ENCODE peak calls at places on chromosomes 16 and 17, in four cellular contexts. Y is stomach, G is esophagus squamous epithelium, F is thyroid gland. W is an unnamed sample. For H3K4me1, the result is how much of the 10 kb centered on the place peaks cover.

GRCh38 chr16:2250652-2251280 is 621 bp downstream of the ECI1 start:
- DNase-seq in Y (peak), G (no peak), F (peak), W (no peak)

GRCh38 chr17:63082273-63082861 is 116.3 kb downstream of the TANC2 start:
- DNase-seq in Y (no peak), G (no peak), F (no peak), W (peak)

GRCh38 chr16:56518435-56518834 is 1.4 kb downstream of the BBS2 start:
- DNase-seq in Y (no peak), G (no peak), F (no peak), W (no peak)

GRCh38 chr17:58328195-58329034 is at the start of gene TSPOAP1:
- DNase-seq in Y (no peak), G (no peak), F (no peak), W (peak)

GRCh38 chr16:46929378-46930332 is 43.8 kb downstream of the DNAJA2 start:
- DNase-seq in Y (peak), G (no peak), F (peak), W (peak)

GRCh38 chr16:23131841-23132576 is 17.2 kb downstream of the USP31 start:
- DNase-seq in Y (no peak), G (no peak), F (no peak), W (no peak)

GRCh38 chr17:51353296-51353695 is 93.0 kb downstream of the UTP18 start:
- DNase-seq in Y (no peak), G (no peak), F (no peak), W (no peak)

GRCh38 chr16:19505600-19506303 is 16.1 kb downstream of the GDE1 start:
- DNase-seq in Y (no peak), G (no peak), F (peak), W (no peak)

GRCh38 chr17:17401271-17401781 is 75.5 kb upstream of the MED9 start:
- DNase-seq in Y (no peak), G (no peak), F (peak), W (peak)

GRCh38 chr17:19460695-19461094 is 49.7 kb downstream of the RNF112 start:
- DNase-seq in Y (no peak), G (no peak), F (no peak), W (peak)

GRCh38 chr16:55443434-55443833 is 35.6 kb upstream of the MMP2 start:
- DNase-seq in Y (no peak), G (no peak), F (no peak), W (no peak)

GRCh38 chr17:68175416-68175815 is 72.4 kb upstream of the AMZ2 start:
- DNase-seq in Y (no peak), G (no peak), F (no peak), W (no peak)

GRCh38 chr16:27220120-27220519 is 16.8 kb downstream of the KDM8 start:
- DNase-seq in Y (no peak), G (no peak), F (no peak), W (no peak)

GRCh38 chr17:66724581-66725341 is 110.2 kb upstream of the CACNG5 start:
- DNase-seq in Y (peak), G (no peak), F (no peak), W (no peak)

GRCh38 chr16:15604460-15605390 is 38.2 kb downstream of the MARF1 start:
- DNase-seq in Y (no peak), G (no peak), F (no peak), W (no peak)

GRCh38 chr16:16012144-16012543 is 62.7 kb downstream of the ABCC1 start:
- DNase-seq in Y (no peak), G (no peak), F (no peak), W (no peak)

GRCh38 chr17:75878174-75878998 is at the start of gene TRIM47:
- DNase-seq in Y (peak), G (no peak), F (peak), W (no peak)

GRCh38 chr17:58875261-58875660 is 119.6 kb downstream of the PPM1E start:
- DNase-seq in Y (no peak), G (no peak), F (no peak), W (no peak)

GRCh38 chr17:2093349-2093748 is 38.4 kb downstream of the HIC1 start:
- DNase-seq in Y (peak), G (no peak), F (peak), W (no peak)

GRCh38 chr17:79818026-79818758 is 21.0 kb downstream of the CBX4 start:
- DNase-seq in Y (no peak), G (no peak), F (no peak), W (no peak)

GRCh38 chr16:57828272-57829161 is 26.2 kb upstream of the KIFC3 start:
- DNase-seq in Y (no peak), G (no peak), F (peak), W (no peak)
- H3K4me1 ChIP-seq in Y (under half), G (under half), F (half or more), W (under half)

GRCh38 chr17:34798581-34798980 is 162.7 kb downstream of the CCT6B start:
- DNase-seq in Y (no peak), G (no peak), F (no peak), W (no peak)

DNA sequence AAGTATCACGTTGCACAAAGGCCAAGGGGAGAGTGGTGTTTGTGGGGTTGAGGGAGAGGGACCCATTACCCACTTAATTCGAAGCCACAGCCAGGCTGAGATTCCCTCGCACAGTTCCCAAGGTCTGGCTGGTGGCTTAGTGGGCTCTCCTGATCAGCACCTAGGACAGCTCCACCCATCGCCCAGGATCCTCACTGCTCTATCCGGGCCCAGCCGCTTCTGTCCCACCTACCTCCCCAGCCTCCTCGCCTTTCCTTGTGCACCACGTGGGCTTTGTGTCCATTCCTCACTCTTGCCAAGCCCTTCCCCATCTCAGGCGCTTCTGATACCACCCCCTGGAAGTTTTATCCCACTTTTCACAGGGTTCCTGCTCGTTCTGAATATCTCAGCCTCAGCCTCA is 163.5 kb downstream of the CCT6B start:
- DNase-seq in Y (no peak), G (no peak), F (peak), W (peak)
- H3K4me1 ChIP-seq in Y (under half), G (under half), F (under half), W (under half)

DNA sequence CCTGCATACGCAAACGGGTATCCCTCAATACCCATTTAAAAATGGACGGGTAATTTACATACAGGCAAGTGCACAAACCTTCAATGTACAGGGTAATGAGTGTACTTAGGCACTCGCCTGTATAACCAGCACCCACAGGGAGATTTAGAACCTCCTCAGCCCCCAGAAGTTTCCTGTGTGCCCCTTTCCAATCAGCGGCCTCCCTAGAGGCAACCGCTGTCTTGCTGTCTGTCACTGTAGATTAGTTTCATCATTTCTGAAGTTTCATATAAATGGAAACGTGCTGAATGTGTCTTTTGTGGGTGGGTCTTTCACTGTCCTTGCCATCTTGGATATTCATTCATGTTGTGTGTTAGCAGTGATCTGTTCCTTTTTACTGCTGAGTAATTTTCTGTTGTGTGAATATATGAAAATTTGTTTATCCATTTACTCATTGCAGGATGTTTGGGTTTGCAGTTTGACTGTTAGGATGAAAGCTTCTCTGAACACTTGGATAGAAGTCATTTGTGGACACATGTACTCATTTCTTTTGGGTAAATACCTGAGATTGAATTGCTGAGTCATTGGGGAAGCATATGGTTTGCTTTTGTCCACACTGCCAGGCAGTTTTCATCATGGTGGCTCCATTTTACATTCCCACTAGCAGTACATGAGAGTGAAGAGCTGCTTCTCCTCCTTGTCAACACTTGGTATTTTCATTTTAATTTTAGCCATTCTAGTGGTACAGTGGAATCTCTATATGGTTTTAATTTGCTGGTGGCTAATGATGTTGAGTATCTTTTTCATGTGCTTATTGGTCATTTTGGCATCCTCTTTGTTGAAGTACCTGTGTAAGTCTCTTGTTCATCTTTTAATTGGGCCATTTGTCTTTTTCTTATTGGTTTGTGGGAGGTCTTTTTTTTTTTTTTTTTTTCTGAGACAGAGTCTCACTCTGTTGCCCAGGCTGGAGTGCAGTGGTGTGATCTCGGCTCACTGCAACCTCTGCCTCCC is 2.1 kb upstream of the ADCY7 start:
- DNase-seq in Y (no peak), G (no peak), F (no peak), W (no peak)
- H3K4me1 ChIP-seq in Y (half or more), G (under half), F (under half), W (under half)

GRCh38 chr16:14307059-14307531 is 236.0 kb downstream of the MRTFB start:
- DNase-seq in Y (no peak), G (no peak), F (no peak), W (peak)

GRCh38 chr16:14306485-14307058 is 235.5 kb downstream of the MRTFB start:
- DNase-seq in Y (no peak), G (no peak), F (no peak), W (no peak)

GRCh38 chr16:14309001-14309886 is 238.1 kb downstream of the MRTFB start:
- DNase-seq in Y (peak), G (no peak), F (peak), W (peak)

GRCh38 chr16:14308357-14308723 is 237.2 kb downstream of the MRTFB start:
- DNase-seq in Y (no peak), G (no peak), F (no peak), W (peak)

DNA sequence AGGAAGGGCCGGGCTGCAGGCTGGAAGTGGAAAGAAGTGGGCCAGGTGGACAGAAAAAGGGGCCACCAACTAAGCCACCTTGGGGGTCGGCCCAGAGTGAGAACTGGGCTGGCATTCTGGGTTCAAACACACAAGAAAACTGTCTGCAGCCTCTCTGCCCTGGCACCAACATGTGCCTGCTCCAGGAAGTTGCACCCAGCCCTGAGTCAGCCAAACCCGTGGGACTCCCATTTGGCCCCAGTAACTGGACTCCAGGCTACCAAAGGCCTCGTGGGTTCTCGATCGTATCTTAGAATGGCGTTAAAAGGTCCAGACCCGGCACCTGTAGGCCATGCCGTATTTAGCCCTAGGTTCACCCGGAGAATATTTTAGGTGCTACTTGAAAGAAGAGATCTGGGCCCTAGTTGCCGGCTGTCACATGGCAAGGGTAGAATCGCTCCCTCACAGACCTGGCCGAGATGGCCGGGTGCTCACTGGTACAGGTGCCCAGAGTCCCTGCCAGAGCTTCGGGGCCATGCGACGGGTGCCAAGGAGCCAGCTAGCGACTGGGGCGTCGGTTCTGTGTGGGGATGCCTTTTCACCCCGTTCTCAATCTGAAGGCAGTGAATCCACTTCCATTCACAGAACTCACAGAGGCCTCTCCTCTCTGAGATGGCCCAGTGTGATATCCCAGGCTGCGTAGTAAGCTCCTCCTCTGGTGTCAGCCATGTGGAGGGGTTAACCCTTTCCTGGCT is 236.7 kb downstream of the MRTFB start:
- DNase-seq in Y (no peak), G (no peak), F (no peak), W (peak)
- H3K4me1 ChIP-seq in Y (half or more), G (under half), F (under half), W (half or more)

GRCh38 chr17:36198831-36199465 is 2.4 kb upstream of the CCL3L1 start:
- DNase-seq in Y (no peak), G (no peak), F (no peak), W (peak)

GRCh38 chr17:36205637-36206458 is 5.0 kb upstream of the CCL4L2 start:
- DNase-seq in Y (no peak), G (no peak), F (no peak), W (peak)

GRCh38 chr17:36197389-36197708 is 791 bp upstream of the CCL3L1 start:
- DNase-seq in Y (no peak), G (no peak), F (no peak), W (peak)

GRCh38 chr17:36204724-36205500 is 6.0 kb upstream of the CCL4L2 start:
- DNase-seq in Y (no peak), G (no peak), F (no peak), W (no peak)

DNA sequence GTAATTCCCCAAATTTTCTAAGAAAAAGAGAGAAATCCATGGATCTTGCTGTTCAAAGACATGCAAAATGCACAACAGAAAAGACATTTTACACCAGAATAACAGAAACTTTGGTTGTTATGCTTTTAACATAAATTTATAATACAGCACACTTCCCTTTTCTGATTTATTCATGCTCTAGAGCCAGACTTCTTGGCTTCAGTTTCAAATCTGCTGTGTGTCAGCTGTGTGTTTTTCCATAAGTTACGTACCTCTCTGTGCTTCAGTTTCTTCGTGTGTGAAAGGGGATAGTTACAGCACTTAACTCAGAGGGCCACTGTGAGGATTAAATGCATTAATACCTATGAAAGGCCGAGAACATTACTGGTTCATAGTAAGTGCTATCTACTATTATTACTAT is 6.8 kb upstream of the CCL3L1 start:
- DNase-seq in Y (no peak), G (no peak), F (no peak), W (peak)
- H3K4me1 ChIP-seq in Y (under half), G (under half), F (under half), W (half or more)

GRCh38 chr17:81043319-81043724 is 8.4 kb downstream of the BAIAP2 start:
- DNase-seq in Y (no peak), G (no peak), F (no peak), W (no peak)
- H3K4me1 ChIP-seq in Y (half or more), G (half or more), F (half or more), W (under half)

GRCh38 chr17:82592289-82592683 is 56.0 kb downstream of the WDR45B start:
- DNase-seq in Y (peak), G (no peak), F (peak), W (no peak)
- H3K4me1 ChIP-seq in Y (half or more), G (under half), F (under half), W (under half)

DNA sequence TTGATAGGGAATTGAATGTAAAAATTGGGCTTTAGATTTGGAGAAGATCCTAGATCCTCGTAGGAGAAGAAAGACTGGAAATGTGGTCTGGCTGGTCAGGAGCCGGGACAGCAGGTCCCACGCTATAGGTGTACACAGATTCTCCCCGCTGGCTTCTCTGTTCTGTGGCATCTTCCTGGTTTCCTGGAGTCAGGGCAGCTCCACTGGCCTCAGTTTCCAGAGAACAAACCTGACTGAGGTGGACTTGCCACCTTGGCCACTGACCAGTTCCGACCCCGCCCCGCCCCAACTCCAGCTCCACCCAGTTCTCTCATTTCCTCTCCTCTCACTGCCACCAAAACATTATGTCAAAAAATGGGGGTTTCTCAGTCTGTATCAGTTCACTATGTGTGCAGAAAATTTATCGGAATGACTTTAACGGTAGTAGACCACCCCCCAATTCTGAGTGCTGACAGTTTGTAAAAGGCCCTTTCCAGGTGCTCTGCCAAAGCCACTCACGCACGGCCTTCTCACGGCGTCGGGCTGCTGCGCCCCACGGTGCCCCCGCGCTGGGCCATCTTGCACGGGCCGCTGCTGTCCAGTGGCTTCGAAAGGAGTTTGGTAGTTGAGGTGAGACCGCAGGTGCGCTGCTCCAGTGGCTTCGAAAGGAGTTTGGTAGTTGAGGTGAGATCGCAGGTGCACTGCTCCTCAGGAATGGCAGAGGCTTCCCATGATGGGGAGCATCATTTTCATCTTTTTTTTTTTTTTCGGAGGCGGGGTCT is 161.4 kb upstream of the CHMP6 start:
- DNase-seq in Y (no peak), G (no peak), F (no peak), W (no peak)
- H3K4me1 ChIP-seq in Y (under half), G (under half), F (under half), W (under half)

DNA sequence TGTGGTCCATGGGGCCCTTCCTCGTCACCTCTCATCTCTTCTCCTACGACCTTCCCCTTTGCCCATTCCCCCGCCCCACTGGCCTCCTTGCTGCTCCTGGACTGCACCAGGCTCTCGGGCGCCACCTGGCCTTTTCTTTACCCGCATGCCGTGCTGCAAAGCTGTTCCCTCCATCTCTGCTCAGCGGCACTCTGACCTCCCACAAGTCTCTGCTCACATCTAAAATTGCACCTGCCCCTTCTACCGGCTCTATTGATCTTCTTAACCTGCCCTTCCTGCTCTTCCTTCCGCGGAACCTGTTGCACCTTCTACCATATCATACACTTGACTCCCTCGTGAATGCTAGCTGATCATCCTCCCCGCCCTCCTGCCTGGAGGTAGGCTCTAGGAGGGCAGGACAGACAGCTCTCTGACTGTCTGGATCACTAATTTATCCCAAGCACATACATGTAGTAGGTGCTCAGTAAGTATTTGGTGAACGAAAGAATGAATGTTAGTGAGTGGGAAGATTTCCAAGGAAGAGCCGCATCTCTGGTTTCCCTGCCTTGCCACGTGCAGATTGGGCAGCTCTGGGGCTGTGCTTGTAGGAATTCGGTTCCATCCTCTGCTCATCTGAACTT is 17.3 kb downstream of the DNAH17 start:
- DNase-seq in Y (no peak), G (no peak), F (no peak), W (peak)
- H3K4me1 ChIP-seq in Y (under half), G (under half), F (under half), W (under half)

GRCh38 chr17:40479754-40480480 is 21.5 kb downstream of the TNS4 start:
- DNase-seq in Y (no peak), G (no peak), F (no peak), W (no peak)

GRCh38 chr17:40478486-40478885 is 22.9 kb downstream of the TNS4 start:
- DNase-seq in Y (no peak), G (no peak), F (no peak), W (no peak)

GRCh38 chr17:40475234-40476210 is 25.9 kb downstream of the TNS4 start:
- DNase-seq in Y (no peak), G (no peak), F (no peak), W (no peak)

GRCh38 chr17:40480501-40481003 is 20.9 kb downstream of the TNS4 start:
- DNase-seq in Y (peak), G (no peak), F (no peak), W (no peak)

DNA sequence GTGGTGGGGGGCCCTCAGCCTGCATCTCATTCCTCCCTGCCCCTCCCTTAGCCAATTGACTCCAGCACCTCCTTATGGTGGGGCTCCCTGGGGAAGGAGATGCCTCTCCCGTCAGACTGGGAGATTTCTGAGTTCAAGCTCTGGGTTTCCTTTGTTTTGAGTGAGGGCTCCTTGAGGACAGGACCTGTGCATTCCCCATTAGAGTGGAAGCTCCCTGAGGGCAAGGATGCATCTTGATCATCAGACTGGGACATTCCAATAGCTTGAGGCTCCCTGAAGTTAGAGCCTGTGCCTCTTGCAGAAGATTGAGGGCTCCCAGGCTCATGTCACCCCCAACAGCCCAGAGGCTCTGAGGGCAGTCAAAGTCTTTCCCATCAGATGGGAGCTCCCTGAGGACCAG is 23.6 kb downstream of the TNS4 start:
- DNase-seq in Y (no peak), G (no peak), F (no peak), W (no peak)
- H3K4me1 ChIP-seq in Y (under half), G (under half), F (under half), W (under half)

W was measured in Karpas-422.